ENCODE peak calls at places on chromosomes 5 and 9, in six cellular contexts. M, W, Y, P, S and Q are unnamed samples.

GRCh38 chr5:54517512-54518145 is at the start of gene SNX18:
- DNase-seq in M (peak), W (peak), Y (peak), P (peak), S (peak), Q (peak)

GRCh38 chr9:137148661-137149060 is 9.7 kb downstream of the GRIN1 start:
- DNase-seq in M (no peak), W (no peak), Y (no peak), P (no peak), S (no peak), Q (no peak)

GRCh38 chr5:52441768-52442167 is 345.9 kb upstream of the ITGA1 start:
- DNase-seq in M (no peak), W (no peak), Y (no peak), P (no peak), S (no peak), Q (no peak)

GRCh38 chr9:104494808-104495207 is 9.3 kb upstream of the OR13F1 start:
- DNase-seq in M (no peak), W (no peak), Y (no peak), P (no peak), S (no peak), Q (no peak)

GRCh38 chr5:146539973-146540372 is 24.0 kb upstream of the GPR151 start:
- DNase-seq in M (no peak), W (no peak), Y (no peak), P (no peak), S (no peak), Q (no peak)

GRCh38 chr9:10443805-10444204 is 169.0 kb downstream of the PTPRD start:
- DNase-seq in M (no peak), W (no peak), Y (no peak), P (no peak), S (no peak), Q (no peak)

GRCh38 chr5:56456002-56456401 is 222.9 kb upstream of the ANKRD55 start:
- DNase-seq in M (no peak), W (no peak), Y (no peak), P (peak), S (no peak), Q (no peak)

GRCh38 chr9:976805-977360 is 428 bp downstream of the DMRT3 start:
- DNase-seq in M (no peak), W (no peak), Y (no peak), P (no peak), S (no peak), Q (no peak)

GRCh38 chr9:134619456-134619982 is 22.1 kb upstream of the COL5A1 start:
- DNase-seq in M (no peak), W (no peak), Y (no peak), P (no peak), S (no peak), Q (no peak)

GRCh38 chr5:156438076-156438475 is 111.1 kb downstream of the SGCD start:
- DNase-seq in M (no peak), W (no peak), Y (no peak), P (no peak), S (no peak), Q (no peak)

GRCh38 chr5:175464414-175465233 is 13.7 kb upstream of the SFXN1 start:
- DNase-seq in M (no peak), W (peak), Y (no peak), P (no peak), S (no peak), Q (no peak)

GRCh38 chr5:61624966-61625681 is 293.1 kb downstream of the ZSWIM6 start:
- DNase-seq in M (no peak), W (no peak), Y (no peak), P (no peak), S (no peak), Q (no peak)

GRCh38 chr9:136128436-136128835 is 9.8 kb upstream of the TMEM250 start:
- DNase-seq in M (no peak), W (no peak), Y (no peak), P (no peak), S (no peak), Q (no peak)

GRCh38 chr5:140563554-140563953 is 844 bp downstream of the APBB3 start:
- DNase-seq in M (no peak), W (no peak), Y (no peak), P (no peak), S (no peak), Q (no peak)